ENCODE peak calls at places on chromosomes 2 and 18, in five cellular contexts. One of them, this sample, is unnamed.

GRCh38 chr2:182365855-182366254 is 61.0 kb downstream of the PDE1A start:
- DNase-seq in fibroblast of pulmonary artery: no peak
- DNase-seq in GM20000: no peak
- DNase-seq in stimulated activated CD4-positive, alpha-beta T cell treated with anti-CD3 and anti-CD28 coated beads, Interleukin-15, amount 100 ng/mL, for 48 hours: no peak
- DNase-seq in epithelial cell of esophagus: no peak
- DNase-seq in this sample: no peak

GRCh38 chr18:908631-909621 is 4.3 kb downstream of the ADCYAP1 start:
- DNase-seq in fibroblast of pulmonary artery: no peak
- DNase-seq in GM20000: peak
- DNase-seq in stimulated activated CD4-positive, alpha-beta T cell treated with anti-CD3 and anti-CD28 coated beads, Interleukin-15, amount 100 ng/mL, for 48 hours: no peak
- DNase-seq in epithelial cell of esophagus: no peak
- DNase-seq in this sample: no peak

GRCh38 chr2:134362152-134362653 is 108.3 kb downstream of the MGAT5 start:
- DNase-seq in fibroblast of pulmonary artery: no peak
- DNase-seq in GM20000: no peak
- DNase-seq in stimulated activated CD4-positive, alpha-beta T cell treated with anti-CD3 and anti-CD28 coated beads, Interleukin-15, amount 100 ng/mL, for 48 hours: no peak
- DNase-seq in epithelial cell of esophagus: peak
- DNase-seq in this sample: peak

GRCh38 chr2:200089040-200089755 is 133.8 kb downstream of the MAIP1 start:
- DNase-seq in fibroblast of pulmonary artery: peak
- DNase-seq in GM20000: no peak
- DNase-seq in stimulated activated CD4-positive, alpha-beta T cell treated with anti-CD3 and anti-CD28 coated beads, Interleukin-15, amount 100 ng/mL, for 48 hours: no peak
- DNase-seq in epithelial cell of esophagus: no peak
- DNase-seq in this sample: no peak

GRCh38 chr18:44927127-44927849 is 246.6 kb downstream of the SETBP1 start:
- DNase-seq in fibroblast of pulmonary artery: no peak
- DNase-seq in GM20000: no peak
- DNase-seq in stimulated activated CD4-positive, alpha-beta T cell treated with anti-CD3 and anti-CD28 coated beads, Interleukin-15, amount 100 ng/mL, for 48 hours: peak
- DNase-seq in epithelial cell of esophagus: peak
- DNase-seq in this sample: no peak

GRCh38 chr2:3611611-3612010 is 16.7 kb downstream of the COLEC11 start:
- DNase-seq in fibroblast of pulmonary artery: no peak
- DNase-seq in GM20000: no peak
- DNase-seq in stimulated activated CD4-positive, alpha-beta T cell treated with anti-CD3 and anti-CD28 coated beads, Interleukin-15, amount 100 ng/mL, for 48 hours: no peak
- DNase-seq in epithelial cell of esophagus: no peak
- DNase-seq in this sample: no peak

GRCh38 chr18:49846718-49847470 is 33.6 kb upstream of the ACAA2 start:
- DNase-seq in fibroblast of pulmonary artery: no peak
- DNase-seq in GM20000: no peak
- DNase-seq in stimulated activated CD4-positive, alpha-beta T cell treated with anti-CD3 and anti-CD28 coated beads, Interleukin-15, amount 100 ng/mL, for 48 hours: no peak
- DNase-seq in epithelial cell of esophagus: no peak
- DNase-seq in this sample: no peak

GRCh38 chr18:35549515-35549914 is 32.0 kb upstream of the GALNT1 start:
- DNase-seq in fibroblast of pulmonary artery: peak
- DNase-seq in GM20000: no peak
- DNase-seq in stimulated activated CD4-positive, alpha-beta T cell treated with anti-CD3 and anti-CD28 coated beads, Interleukin-15, amount 100 ng/mL, for 48 hours: no peak
- DNase-seq in epithelial cell of esophagus: no peak
- DNase-seq in this sample: no peak

GRCh38 chr2:3594493-3595281 is at the start of gene COLEC11:
- DNase-seq in fibroblast of pulmonary artery: peak
- DNase-seq in GM20000: no peak
- DNase-seq in stimulated activated CD4-positive, alpha-beta T cell treated with anti-CD3 and anti-CD28 coated beads, Interleukin-15, amount 100 ng/mL, for 48 hours: no peak
- DNase-seq in epithelial cell of esophagus: peak
- DNase-seq in this sample: no peak

This sample was measured in renal cortical epithelial cell.